ENCODE peak calls at places on chromosomes 4 and X, in five cellular contexts. One of them, this sample, is unnamed.

GRCh38 chr4:156158747-156159146 is 205.1 kb upstream of the CTSO start:
- DNase-seq in right atrium auricular region: no peak
- DNase-seq in neural progenitor cell: no peak
- DNase-seq in IMR-90: no peak
- DNase-seq in left ventricle myocardium inferior: no peak
- DNase-seq in this sample: no peak

GRCh38 chr4:166655705-166656104 is 578.6 kb downstream of the SPOCK3 start:
- DNase-seq in right atrium auricular region: no peak
- DNase-seq in neural progenitor cell: no peak
- DNase-seq in IMR-90: no peak
- DNase-seq in left ventricle myocardium inferior: no peak
- DNase-seq in this sample: no peak

GRCh38 chr4:77564231-77564630 is 41.4 kb upstream of the CXCL13 start:
- DNase-seq in right atrium auricular region: no peak
- DNase-seq in neural progenitor cell: no peak
- DNase-seq in IMR-90: no peak
- DNase-seq in left ventricle myocardium inferior: no peak
- DNase-seq in this sample: peak; percentile 35

GRCh38 chr4:118790544-118790943 is 45.4 kb downstream of the SEC24D start:
- DNase-seq in right atrium auricular region: no peak
- DNase-seq in neural progenitor cell: no peak
- DNase-seq in IMR-90: no peak
- DNase-seq in left ventricle myocardium inferior: no peak
- DNase-seq in this sample: no peak

GRCh38 chrX:145654486-145654885 is 163.1 kb upstream of the SLITRK2 start:
- DNase-seq in right atrium auricular region: no peak
- DNase-seq in neural progenitor cell: no peak
- DNase-seq in IMR-90: no peak
- DNase-seq in left ventricle myocardium inferior: no peak
- DNase-seq in this sample: no peak

GRCh38 chr4:88162636-88163035 is 4.2 kb upstream of the ABCG2 start:
- DNase-seq in right atrium auricular region: no peak
- DNase-seq in neural progenitor cell: peak; percentile 77
- DNase-seq in IMR-90: no peak
- DNase-seq in left ventricle myocardium inferior: no peak
- DNase-seq in this sample: no peak

GRCh38 chr4:137703225-137703624 is 170.9 kb upstream of the PCDH18 start:
- DNase-seq in right atrium auricular region: no peak
- DNase-seq in neural progenitor cell: no peak
- DNase-seq in IMR-90: no peak
- DNase-seq in left ventricle myocardium inferior: no peak
- DNase-seq in this sample: peak; percentile 87

GRCh38 chr4:128950796-128951195 is 141.3 kb downstream of the JADE1 start:
- DNase-seq in right atrium auricular region: no peak
- DNase-seq in neural progenitor cell: no peak
- DNase-seq in IMR-90: no peak
- DNase-seq in left ventricle myocardium inferior: no peak
- DNase-seq in this sample: no peak

GRCh38 chr4:22174640-22175039 is 226.1 kb upstream of the KCNIP4 start:
- DNase-seq in right atrium auricular region: no peak
- DNase-seq in neural progenitor cell: no peak
- DNase-seq in IMR-90: no peak
- DNase-seq in left ventricle myocardium inferior: no peak
- DNase-seq in this sample: no peak

GRCh38 chr4:146368209-146368608 is 153.5 kb downstream of the SLC10A7 start:
- DNase-seq in right atrium auricular region: no peak
- DNase-seq in neural progenitor cell: no peak
- DNase-seq in IMR-90: no peak
- DNase-seq in left ventricle myocardium inferior: peak; percentile 15
- DNase-seq in this sample: peak; percentile 25

GRCh38 chr4:165398570-165398969 is 19.8 kb downstream of the CPE start:
- DNase-seq in right atrium auricular region: no peak
- DNase-seq in neural progenitor cell: peak; percentile 35
- DNase-seq in IMR-90: peak; percentile 16
- DNase-seq in left ventricle myocardium inferior: no peak
- DNase-seq in this sample: peak; percentile 37

GRCh38 chr4:2673157-2673556 is 83.0 kb downstream of the TNIP2 start:
- DNase-seq in right atrium auricular region: no peak
- DNase-seq in neural progenitor cell: peak; percentile 21
- DNase-seq in IMR-90: no peak
- DNase-seq in left ventricle myocardium inferior: no peak
- DNase-seq in this sample: peak; percentile 30

GRCh38 chr4:74057588-74057987 is 19.1 kb upstream of the CXCL3 start:
- DNase-seq in right atrium auricular region: no peak
- DNase-seq in neural progenitor cell: no peak
- DNase-seq in IMR-90: no peak
- DNase-seq in left ventricle myocardium inferior: no peak
- DNase-seq in this sample: no peak

GRCh38 chrX:56763556-56764152 is 34.6 kb downstream of the NBDY start:
- DNase-seq in right atrium auricular region: peak; percentile 83
- DNase-seq in neural progenitor cell: peak; percentile 67
- DNase-seq in IMR-90: peak; percentile 75
- DNase-seq in left ventricle myocardium inferior: no peak
- DNase-seq in this sample: peak; percentile 60

GRCh38 chr4:58191086-58191485 is 1080.9 kb upstream of the IGFBP7 start:
- DNase-seq in right atrium auricular region: no peak
- DNase-seq in neural progenitor cell: no peak
- DNase-seq in IMR-90: no peak
- DNase-seq in left ventricle myocardium inferior: no peak
- DNase-seq in this sample: no peak

GRCh38 chr4:158814207-158814606 is 45.4 kb downstream of the FNIP2 start:
- DNase-seq in right atrium auricular region: no peak
- DNase-seq in neural progenitor cell: no peak
- DNase-seq in IMR-90: no peak
- DNase-seq in left ventricle myocardium inferior: no peak
- DNase-seq in this sample: peak; percentile 44

GRCh38 chr4:158812543-158812942 is 43.7 kb downstream of the FNIP2 start:
- DNase-seq in right atrium auricular region: no peak
- DNase-seq in neural progenitor cell: no peak
- DNase-seq in IMR-90: no peak
- DNase-seq in left ventricle myocardium inferior: no peak
- DNase-seq in this sample: no peak

GRCh38 chr4:158816953-158817352 is 48.1 kb downstream of the FNIP2 start:
- DNase-seq in right atrium auricular region: no peak
- DNase-seq in neural progenitor cell: no peak
- DNase-seq in IMR-90: no peak
- DNase-seq in left ventricle myocardium inferior: no peak
- DNase-seq in this sample: no peak

GRCh38 chr4:158813113-158813512 is 44.3 kb downstream of the FNIP2 start:
- DNase-seq in right atrium auricular region: no peak
- DNase-seq in neural progenitor cell: no peak
- DNase-seq in IMR-90: no peak
- DNase-seq in left ventricle myocardium inferior: no peak
- DNase-seq in this sample: no peak

DNA sequence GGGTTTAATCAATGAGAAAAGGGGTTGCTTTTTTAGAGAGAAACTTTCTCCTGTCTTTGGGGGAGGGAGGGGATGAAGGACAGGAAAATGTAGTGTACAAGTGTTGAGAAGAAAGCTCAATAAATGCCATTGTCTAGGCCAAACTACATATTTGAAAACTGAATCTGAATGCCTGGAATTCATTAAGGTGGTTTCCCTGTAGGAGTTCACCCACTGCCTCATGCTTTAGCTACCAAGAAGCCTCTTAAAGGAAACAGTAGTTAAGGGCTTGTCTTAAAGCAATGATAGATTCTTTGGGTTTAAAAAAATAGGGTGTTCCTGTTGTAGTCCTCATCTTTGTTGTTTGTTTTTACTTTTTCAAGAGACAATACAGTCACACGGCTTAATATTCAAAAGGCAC is 45.8 kb downstream of the FNIP2 start:
- DNase-seq in right atrium auricular region: no peak
- DNase-seq in neural progenitor cell: no peak
- DNase-seq in IMR-90: peak; percentile 67
- DNase-seq in left ventricle myocardium inferior: no peak
- DNase-seq in this sample: no peak
- H3K4me3 ChIP-seq in right atrium auricular region: no peak overlapping the region
- H3K4me3 ChIP-seq in neural progenitor cell: no peak overlapping the region
- H3K4me3 ChIP-seq in IMR-90: no peak overlapping the region
- H3K4me3 ChIP-seq in left ventricle myocardium inferior: no peak overlapping the region
- H3K4me3 ChIP-seq in this sample: no peak overlapping the region

DNA sequence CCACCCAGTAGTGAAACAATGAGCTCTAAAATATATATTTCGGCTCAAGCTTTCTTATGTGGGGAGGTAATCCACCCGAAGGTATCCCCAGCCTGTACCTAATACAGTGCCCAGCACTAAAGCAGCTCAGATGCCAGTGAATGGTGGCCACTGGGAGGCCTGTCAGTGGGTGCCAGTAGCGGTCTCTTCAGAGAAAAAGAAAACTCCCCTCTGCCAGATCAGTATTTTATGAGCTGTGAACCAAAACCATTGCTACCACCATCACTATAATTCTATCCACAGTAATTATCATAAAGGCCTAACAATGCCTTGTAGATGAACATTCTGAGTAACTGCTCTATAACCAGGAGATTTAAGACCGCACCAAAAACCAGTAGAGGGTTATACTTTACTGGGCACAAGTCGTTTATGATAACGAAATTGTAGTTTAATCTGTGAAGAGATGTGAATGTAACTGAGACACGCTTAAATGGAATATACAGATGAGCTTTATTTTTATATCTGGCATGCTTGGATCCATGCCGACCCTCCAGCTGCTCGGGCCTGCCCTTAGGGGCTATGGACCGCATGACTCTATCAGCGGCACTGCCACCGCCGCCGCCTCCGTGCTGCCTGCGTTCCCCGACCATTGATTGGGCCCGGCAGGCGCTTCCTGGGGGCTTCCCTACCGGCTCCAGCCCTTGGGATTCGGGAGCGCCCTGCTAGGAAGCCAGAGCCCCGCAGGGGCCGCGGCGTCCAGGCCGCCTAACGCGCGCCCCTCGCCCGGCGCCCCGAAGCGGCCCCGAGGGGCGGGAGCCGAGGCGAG is 586 bp upstream of the NFKB1 start:
- DNase-seq in right atrium auricular region: peak; percentile 66
- DNase-seq in neural progenitor cell: peak; percentile 54
- DNase-seq in IMR-90: peak; percentile 61
- DNase-seq in left ventricle myocardium inferior: peak; percentile 72
- DNase-seq in this sample: peak; percentile 55
- TF ChIP-seq CTCF in right atrium auricular region: no peak
- TF ChIP-seq CTCF in neural progenitor cell: no peak
- TF ChIP-seq CTCF in IMR-90: no peak
- TF ChIP-seq CTCF in left ventricle myocardium inferior: peak; percentile 31
- TF ChIP-seq CTCF in this sample: peak; percentile 4

GRCh38 chrX:71117358-71117757 is 1.0 kb upstream of the MED12 start:
- DNase-seq in right atrium auricular region: no peak
- DNase-seq in neural progenitor cell: no peak
- DNase-seq in IMR-90: no peak
- DNase-seq in left ventricle myocardium inferior: no peak
- DNase-seq in this sample: no peak

GRCh38 chrX:71118985-71119535 is 664 bp downstream of the MED12 start:
- DNase-seq in right atrium auricular region: no peak
- DNase-seq in neural progenitor cell: no peak
- DNase-seq in IMR-90: no peak
- DNase-seq in left ventricle myocardium inferior: no peak
- DNase-seq in this sample: no peak

GRCh38 chrX:71118032-71118984 is at the start of gene MED12:
- DNase-seq in right atrium auricular region: peak; percentile 78
- DNase-seq in neural progenitor cell: peak; percentile 92
- DNase-seq in IMR-90: peak; percentile 75
- DNase-seq in left ventricle myocardium inferior: peak; percentile 86
- DNase-seq in this sample: peak; percentile 83
- H3K4me3 ChIP-seq in right atrium auricular region: peak within 1 kb of the TSS; percentile 62
- H3K4me3 ChIP-seq in neural progenitor cell: peak within 1 kb of the TSS; percentile 81
- H3K4me3 ChIP-seq in IMR-90: peak within 1 kb of the TSS; percentile 71
- H3K4me3 ChIP-seq in left ventricle myocardium inferior: peak within 1 kb of the TSS; percentile 73
- H3K4me3 ChIP-seq in this sample: peak within 1 kb of the TSS; percentile 72

GRCh38 chr4:25535701-25536473 is 119.8 kb upstream of the SLC34A2 start:
- DNase-seq in right atrium auricular region: no peak
- DNase-seq in neural progenitor cell: no peak
- DNase-seq in IMR-90: no peak
- DNase-seq in left ventricle myocardium inferior: no peak
- DNase-seq in this sample: no peak
- TF ChIP-seq CTCF in right atrium auricular region: no peak
- TF ChIP-seq CTCF in neural progenitor cell: no peak
- TF ChIP-seq CTCF in IMR-90: no peak
- TF ChIP-seq CTCF in left ventricle myocardium inferior: no peak
- TF ChIP-seq CTCF in this sample: no peak

GRCh38 chr4:14862881-14863280 is 139.4 kb upstream of the CPEB2 start:
- DNase-seq in right atrium auricular region: no peak
- DNase-seq in neural progenitor cell: peak; percentile 57
- DNase-seq in IMR-90: no peak
- DNase-seq in left ventricle myocardium inferior: peak; percentile 20
- DNase-seq in this sample: no peak
- H3K4me3 ChIP-seq in right atrium auricular region: peak overlapping the region; percentile 19
- H3K4me3 ChIP-seq in neural progenitor cell: no peak overlapping the region
- H3K4me3 ChIP-seq in IMR-90: no peak overlapping the region
- H3K4me3 ChIP-seq in left ventricle myocardium inferior: peak overlapping the region; percentile 50
- H3K4me3 ChIP-seq in this sample: no peak overlapping the region

GRCh38 chrX:51798701-51799100 is 55.5 kb downstream of the GSPT2 start:
- DNase-seq in right atrium auricular region: no peak
- DNase-seq in neural progenitor cell: no peak
- DNase-seq in IMR-90: no peak
- DNase-seq in left ventricle myocardium inferior: no peak
- DNase-seq in this sample: no peak
- TF ChIP-seq CTCF in right atrium auricular region: no peak
- TF ChIP-seq CTCF in neural progenitor cell: no peak
- TF ChIP-seq CTCF in IMR-90: no peak
- TF ChIP-seq CTCF in left ventricle myocardium inferior: no peak
- TF ChIP-seq CTCF in this sample: no peak

GRCh38 chrX:44915361-44915868 is 42.4 kb downstream of the KDM6A start:
- DNase-seq in right atrium auricular region: no peak
- DNase-seq in neural progenitor cell: no peak
- DNase-seq in IMR-90: peak; percentile 20
- DNase-seq in left ventricle myocardium inferior: no peak
- DNase-seq in this sample: peak; percentile 73
- H3K4me3 ChIP-seq in right atrium auricular region: no peak overlapping the region
- H3K4me3 ChIP-seq in neural progenitor cell: no peak overlapping the region
- H3K4me3 ChIP-seq in IMR-90: peak overlapping the region; percentile 29
- H3K4me3 ChIP-seq in left ventricle myocardium inferior: peak overlapping the region; percentile 11
- H3K4me3 ChIP-seq in this sample: peak overlapping the region; percentile 48

DNA sequence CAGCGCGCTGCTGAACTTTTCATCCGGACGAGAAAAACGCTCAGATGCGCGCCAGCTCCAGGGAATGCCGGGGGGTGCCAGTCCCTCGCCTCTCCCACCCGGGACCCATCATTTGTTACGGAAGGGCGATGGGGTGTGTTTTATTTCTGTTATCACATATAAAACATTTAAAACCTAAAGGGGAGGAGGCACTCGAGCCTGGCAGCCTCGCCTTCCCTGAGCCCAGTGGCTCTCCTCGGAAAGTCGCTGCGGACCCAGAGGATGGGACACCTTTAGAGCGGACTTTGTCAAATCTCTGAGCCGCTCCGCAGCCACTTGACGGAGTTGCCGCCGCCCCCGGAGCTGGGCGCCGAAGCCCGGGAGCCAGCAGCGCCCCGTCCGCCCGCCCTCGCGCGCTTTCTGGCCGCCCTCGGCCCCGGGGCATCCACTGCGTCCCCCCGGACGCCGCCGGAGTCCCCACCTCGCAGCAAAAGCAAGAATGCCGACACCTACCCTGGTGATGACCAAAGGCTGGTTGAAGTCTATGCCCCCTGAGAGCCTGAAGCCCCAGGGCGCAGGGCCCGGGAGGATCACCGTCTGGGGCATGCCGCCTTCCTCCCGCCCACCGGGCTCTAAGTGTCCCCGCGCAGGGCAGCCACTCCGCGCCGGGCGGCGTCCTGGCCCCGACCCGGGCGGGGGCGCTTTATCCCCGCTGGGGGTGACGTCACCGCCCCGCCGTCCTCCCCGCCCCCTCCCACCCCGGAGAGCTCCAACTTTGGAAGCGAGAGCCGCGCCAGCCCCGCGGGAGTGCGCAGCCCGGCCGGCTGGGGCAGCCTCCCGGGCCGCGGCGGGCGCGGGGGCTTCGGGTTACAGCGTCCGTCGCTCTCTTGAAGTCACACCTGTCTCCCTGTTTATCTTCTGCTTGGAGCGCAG is at the start of gene PDLIM3:
- DNase-seq in right atrium auricular region: peak; percentile 84
- DNase-seq in neural progenitor cell: peak; percentile 84
- DNase-seq in IMR-90: peak; percentile 30
- DNase-seq in left ventricle myocardium inferior: peak; percentile 75
- DNase-seq in this sample: peak; percentile 58
- TF ChIP-seq CTCF in right atrium auricular region: peak; percentile 18
- TF ChIP-seq CTCF in neural progenitor cell: no peak
- TF ChIP-seq CTCF in IMR-90: no peak
- TF ChIP-seq CTCF in left ventricle myocardium inferior: no peak
- TF ChIP-seq CTCF in this sample: no peak